ENCODE peak calls at places on chromosome 9, in nine cellular contexts. N is hepatocyte; K is adrenal gland; J is gastrocnemius medialis; T is GM12878; D is SJSA1; H is endodermal cell; M is CD8-positive, alpha-beta T cell; V is CD4-positive, CD25-positive, alpha-beta regulatory T cell. Q is an unnamed sample. For H3K36me3, the result is how much of the 10 kb centered on the place peaks cover.

GRCh38 chr9:124869466-124869985 is 7.6 kb downstream of the ARPC5L start:
- DNase-seq in N (peak), K (no peak), J (no peak), T (no peak), D (peak), H (peak), M (peak), V (peak), Q (peak)

GRCh38 chr9:72334658-72335337 is 30.2 kb downstream of the ZFAND5 start:
- DNase-seq in N (no peak), K (no peak), J (no peak), T (no peak), D (peak), H (no peak), M (no peak), V (no peak), Q (no peak)

GRCh38 chr9:114016629-114017423 is 61.3 kb downstream of the AMBP start:
- DNase-seq in N (no peak), K (no peak), J (no peak), T (no peak), D (no peak), H (peak), M (no peak), V (no peak), Q (no peak)

GRCh38 chr9:114288233-114289051 is 34.5 kb upstream of the ORM1 start:
- DNase-seq in N (no peak), K (peak), J (no peak), T (no peak), D (peak), H (peak), M (no peak), V (no peak), Q (peak)

GRCh38 chr9:126155756-126156664 is 170.6 kb upstream of the MVB12B start:
- DNase-seq in N (no peak), K (no peak), J (no peak), T (no peak), D (no peak), H (no peak), M (no peak), V (no peak), Q (no peak)

GRCh38 chr9:16515207-16515606 is 355.3 kb downstream of the BNC2 start:
- DNase-seq in N (peak), K (no peak), J (no peak), T (no peak), D (no peak), H (peak), M (no peak), V (no peak), Q (peak)

GRCh38 chr9:94250456-94250855 is 8.6 kb upstream of the ZNF169 start:
- DNase-seq in N (no peak), K (no peak), J (no peak), T (no peak), D (no peak), H (peak), M (peak), V (no peak), Q (no peak)

GRCh38 chr9:37209431-37210386 is 89.3 kb downstream of the ZCCHC7 start:
- DNase-seq in N (no peak), K (no peak), J (no peak), T (no peak), D (no peak), H (no peak), M (no peak), V (no peak), Q (no peak)

GRCh38 chr9:137787376-137787775 is 90.2 kb upstream of the CACNA1B start:
- DNase-seq in N (no peak), K (no peak), J (no peak), T (no peak), D (no peak), H (no peak), M (no peak), V (no peak), Q (no peak)

GRCh38 chr9:71589612-71590011 is 178.7 kb downstream of the CEMIP2 start:
- DNase-seq in N (no peak), K (no peak), J (no peak), T (no peak), D (no peak), H (no peak), M (no peak), V (no peak), Q (no peak)

GRCh38 chr9:13213337-13213736 is 66.2 kb downstream of the MPDZ start:
- DNase-seq in N (no peak), K (no peak), J (no peak), T (no peak), D (peak), H (no peak), M (no peak), V (no peak), Q (no peak)

GRCh38 chr9:110752766-110753165 is 84.2 kb downstream of the MUSK start:
- DNase-seq in N (no peak), K (no peak), J (no peak), T (no peak), D (peak), H (no peak), M (no peak), V (no peak), Q (no peak)

GRCh38 chr9:75896193-75896592 is 5.7 kb downstream of the PCSK5 start:
- DNase-seq in N (no peak), K (no peak), J (no peak), T (no peak), D (no peak), H (no peak), M (no peak), V (no peak), Q (peak)

GRCh38 chr9:123710299-123710698 is 219.6 kb downstream of the DENND1A start:
- DNase-seq in N (no peak), K (no peak), J (no peak), T (no peak), D (peak), H (no peak), M (no peak), V (no peak), Q (peak)

GRCh38 chr9:136881691-136882108 is 4.6 kb upstream of the TRAF2 start:
- DNase-seq in N (peak), K (no peak), J (no peak), T (peak), D (no peak), H (no peak), M (peak), V (no peak), Q (peak)

GRCh38 chr9:38673399-38673798 is 46.5 kb downstream of the FAM240B start:
- DNase-seq in N (no peak), K (no peak), J (no peak), T (no peak), D (no peak), H (no peak), M (no peak), V (no peak), Q (no peak)

GRCh38 chr9:86774101-86774500 is 173.2 kb downstream of the GAS1 start:
- DNase-seq in N (no peak), K (no peak), J (no peak), T (no peak), D (no peak), H (no peak), M (no peak), V (no peak), Q (no peak)

GRCh38 chr9:107019216-107019615 is 156.2 kb downstream of the ZNF462 start:
- DNase-seq in N (no peak), K (no peak), J (no peak), T (no peak), D (peak), H (no peak), M (no peak), V (no peak), Q (peak)

GRCh38 chr9:125544988-125545651 is 161.9 kb downstream of the MAPKAP1 start:
- DNase-seq in N (peak), K (peak), J (no peak), T (no peak), D (no peak), H (no peak), M (no peak), V (no peak), Q (no peak)

GRCh38 chr9:38079410-38080105 is 10.5 kb upstream of the SHB start:
- DNase-seq in N (no peak), K (peak), J (peak), T (no peak), D (no peak), H (peak), M (no peak), V (no peak), Q (no peak)

GRCh38 chr9:17116400-17116837 is 18.4 kb upstream of the CNTLN start:
- DNase-seq in N (peak), K (no peak), J (no peak), T (no peak), D (peak), H (no peak), M (no peak), V (no peak), Q (peak)

GRCh38 chr9:127361561-127361960 is 35.4 kb upstream of the SLC2A8 start:
- DNase-seq in N (no peak), K (no peak), J (no peak), T (peak), D (no peak), H (no peak), M (no peak), V (no peak), Q (no peak)

GRCh38 chr9:96126321-96126881 is 175.6 kb downstream of the HSD17B3 start:
- DNase-seq in N (peak), K (no peak), J (no peak), T (no peak), D (peak), H (no peak), M (no peak), V (no peak), Q (no peak)

GRCh38 chr9:105243935-105244273 is 547 bp upstream of the SLC44A1 start:
- DNase-seq in N (no peak), K (no peak), J (no peak), T (no peak), D (no peak), H (no peak), M (no peak), V (no peak), Q (no peak)

GRCh38 chr9:105245720-105246161 is 1.3 kb downstream of the SLC44A1 start:
- DNase-seq in N (no peak), K (no peak), J (no peak), T (no peak), D (no peak), H (no peak), M (no peak), V (no peak), Q (no peak)

GRCh38 chr9:105244996-105245719 is 707 bp downstream of the SLC44A1 start:
- DNase-seq in N (peak), K (peak), J (peak), T (no peak), D (peak), H (peak), M (peak), V (peak), Q (peak)

GRCh38 chr9:105243015-105243686 is 1.3 kb upstream of the SLC44A1 start:
- DNase-seq in N (no peak), K (no peak), J (no peak), T (no peak), D (peak), H (peak), M (no peak), V (no peak), Q (peak)

DNA sequence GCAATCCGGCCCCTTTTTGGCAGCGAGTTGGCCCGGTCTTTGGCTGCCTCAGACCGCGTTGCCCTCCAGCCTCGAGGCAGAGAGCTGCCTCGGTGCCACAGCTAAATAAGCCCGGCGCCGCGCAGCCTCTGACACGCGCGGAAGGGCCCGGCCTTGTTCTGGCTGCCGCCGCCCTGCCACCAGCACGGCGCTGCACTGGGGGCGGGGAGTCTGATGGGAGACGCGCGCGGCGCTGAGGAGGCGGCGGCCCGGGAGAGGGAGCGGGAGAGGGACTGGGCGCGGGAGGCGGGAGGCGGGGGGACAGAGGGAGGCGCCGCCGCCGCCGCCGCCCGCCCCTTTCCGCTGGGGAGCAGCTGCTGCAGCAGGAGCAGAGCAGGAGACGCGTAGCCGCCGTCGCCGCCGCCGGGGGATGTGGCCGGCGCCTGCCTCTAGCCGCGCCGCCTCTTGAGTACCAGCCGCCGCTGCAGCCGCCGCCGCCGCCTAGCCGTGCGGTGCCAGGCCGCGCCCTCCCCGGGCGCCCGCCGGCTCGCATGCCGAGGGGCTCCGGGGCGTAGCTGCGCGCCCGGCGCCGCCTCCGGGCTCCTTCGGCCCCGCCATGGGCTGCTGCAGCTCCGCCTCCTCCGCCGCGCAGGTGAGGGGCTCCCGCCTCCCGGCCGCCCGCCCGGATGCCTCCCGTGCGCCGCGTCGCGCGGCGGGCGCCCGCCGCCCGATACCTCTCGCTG is at the start of gene SLC44A1:
- DNase-seq in N (peak), K (peak), J (peak), T (peak), D (peak), H (peak), M (peak), V (peak), Q (peak)
- H3K4me3 ChIP-seq in N (peak), K (peak), J (peak), T (peak), D (peak), H (peak), M (peak), V (peak), Q (peak)

DNA sequence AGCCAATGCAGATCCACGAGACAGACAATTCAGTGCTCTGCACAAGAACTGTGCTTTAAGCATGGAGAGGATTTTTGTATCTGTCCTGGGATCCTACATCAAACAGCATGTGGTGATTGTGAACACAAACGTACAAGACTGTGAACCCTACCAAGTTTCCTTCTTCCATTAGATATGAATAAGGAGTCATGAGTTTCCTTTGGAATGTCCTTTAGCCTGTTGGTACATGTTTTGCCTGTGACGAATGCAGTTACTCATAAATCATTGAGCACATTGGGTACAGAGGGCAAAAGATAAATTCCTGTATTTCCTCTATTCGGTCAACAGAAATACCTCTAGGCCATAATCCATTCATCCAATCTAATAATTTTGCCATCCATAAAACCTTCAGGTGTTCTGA is 61.5 kb downstream of the FXN start:
- DNase-seq in N (peak), K (no peak), J (no peak), T (no peak), D (no peak), H (no peak), M (no peak), V (no peak), Q (no peak)
- H3K27ac ChIP-seq in N (peak), K (no peak), J (no peak), T (no peak), D (no peak), H (no peak), M (no peak), V (no peak), Q (no peak)

GRCh38 chr9:132615822-132616221 is 33.4 kb downstream of the BARHL1 start:
- DNase-seq in N (no peak), K (no peak), J (no peak), T (no peak), D (no peak), H (no peak), M (no peak), V (no peak), Q (no peak)
- H3K36me3 ChIP-seq in N (under half), K (under half), J (half or more), T (under half), D (half or more), H (half or more), M (under half), V (half or more), Q (under half)

DNA sequence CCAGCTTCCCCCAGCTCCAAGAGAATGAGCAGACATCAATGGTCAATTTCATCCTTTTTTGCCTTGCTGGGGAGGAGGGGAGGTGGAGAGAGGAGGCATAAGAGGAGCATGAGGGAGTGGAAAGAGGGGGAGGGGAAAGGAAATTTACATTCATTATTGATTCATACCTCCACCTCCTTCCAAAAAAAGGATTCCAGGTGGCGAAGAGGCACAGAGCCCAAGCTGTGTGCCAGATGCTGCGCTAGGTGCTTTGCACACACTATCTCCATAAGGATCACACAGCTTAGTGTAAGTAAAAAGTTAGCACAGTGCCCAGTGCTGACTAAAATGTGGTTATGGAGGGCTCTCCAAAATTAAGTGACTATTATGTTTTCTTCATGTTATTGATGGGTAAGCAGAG is 11.0 kb downstream of the ASTN2 start:
- DNase-seq in N (no peak), K (no peak), J (no peak), T (no peak), D (no peak), H (no peak), M (no peak), V (no peak), Q (no peak)
- H3K4me3 ChIP-seq in N (no peak), K (no peak), J (no peak), T (no peak), D (no peak), H (no peak), M (no peak), V (no peak), Q (no peak)

GRCh38 chr9:18428621-18429020 is 45.3 kb upstream of the ADAMTSL1 start:
- DNase-seq in N (no peak), K (no peak), J (no peak), T (no peak), D (no peak), H (no peak), M (no peak), V (no peak), Q (no peak)

GRCh38 chr9:18429065-18429464 is 44.9 kb upstream of the ADAMTSL1 start:
- DNase-seq in N (no peak), K (no peak), J (no peak), T (no peak), D (no peak), H (no peak), M (no peak), V (no peak), Q (peak)

GRCh38 chr9:18424132-18424531 is 49.8 kb upstream of the ADAMTSL1 start:
- DNase-seq in N (no peak), K (no peak), J (no peak), T (no peak), D (no peak), H (no peak), M (no peak), V (no peak), Q (no peak)

GRCh38 chr9:18422296-18423036 is 51.5 kb upstream of the ADAMTSL1 start:
- DNase-seq in N (no peak), K (no peak), J (no peak), T (no peak), D (no peak), H (no peak), M (no peak), V (no peak), Q (no peak)

DNA sequence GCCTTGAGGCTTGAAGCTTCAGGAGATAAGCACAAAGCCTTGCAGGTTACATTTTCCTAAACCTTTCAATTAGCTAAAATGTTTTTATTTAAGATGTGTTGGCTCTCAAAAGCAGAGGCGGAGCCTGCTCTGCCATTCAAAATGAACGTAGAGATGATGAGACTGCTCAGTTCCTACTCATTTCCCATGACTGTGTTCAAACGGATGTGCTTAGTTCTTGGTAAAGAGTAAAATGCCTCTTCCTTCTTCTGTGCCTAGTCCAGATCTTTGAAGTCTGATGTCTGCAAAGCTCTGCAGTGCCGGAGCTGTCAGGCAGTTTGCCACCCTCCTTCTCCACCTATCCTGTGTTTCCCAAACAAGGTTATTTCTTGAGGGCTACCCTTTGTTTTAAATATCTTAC is 46.3 kb upstream of the ADAMTSL1 start:
- DNase-seq in N (no peak), K (no peak), J (no peak), T (no peak), D (no peak), H (no peak), M (no peak), V (no peak), Q (no peak)
- H3K27ac ChIP-seq in N (no peak), K (no peak), J (no peak), T (no peak), D (no peak), H (no peak), M (no peak), V (no peak), Q (no peak)

DNA sequence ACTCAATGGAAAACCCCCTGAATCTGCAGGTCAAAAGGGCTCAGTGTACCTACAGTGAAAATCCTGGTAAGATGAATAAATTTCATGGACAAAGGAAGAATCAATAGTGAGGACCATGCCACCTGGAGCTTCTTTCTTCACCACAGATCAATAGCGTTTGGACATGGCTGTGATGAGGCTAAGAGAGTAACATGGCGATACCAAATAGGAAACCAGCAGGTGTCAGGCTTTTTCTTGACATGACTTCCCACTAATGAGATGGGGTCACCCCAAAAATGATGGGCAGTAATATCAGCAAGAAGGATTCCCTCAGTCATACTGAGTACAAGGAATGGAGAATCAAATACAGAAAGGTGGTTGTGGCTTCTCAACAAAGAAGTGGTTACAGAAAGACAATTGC is 208.5 kb upstream of the PLPPR1 start:
- DNase-seq in N (no peak), K (no peak), J (no peak), T (no peak), D (no peak), H (no peak), M (no peak), V (no peak), Q (no peak)
- H3K36me3 ChIP-seq in N (under half), K (under half), J (under half), T (under half), D (under half), H (under half), M (under half), V (under half), Q (under half)

Q was measured in cardiac muscle cell.